ENCODE peak calls at places on chromosomes 3 and 15, in five cellular contexts. M, B, Z, O and Y are unnamed samples.

GRCh38 chr3:128489860-128490649 is 2.9 kb downstream of the GATA2 start:
- DNase-seq in M (peak; percentile 57), B (peak; percentile 95), Z (no peak), O (peak; percentile 39), Y (peak; percentile 20)

GRCh38 chr3:128089135-128089534 is 34.5 kb downstream of the RUVBL1 start:
- DNase-seq in M (no peak), B (no peak), Z (no peak), O (no peak), Y (no peak)

GRCh38 chr3:22157848-22158247 is 406.8 kb upstream of the ZNF385D start:
- DNase-seq in M (no peak), B (no peak), Z (no peak), O (no peak), Y (no peak)

GRCh38 chr15:55357774-55358173 is 38.8 kb downstream of the PIGB start:
- DNase-seq in M (no peak), B (no peak), Z (no peak), O (no peak), Y (no peak)

GRCh38 chr15:98889930-98890695 is 117.5 kb downstream of the PGPEP1L start:
- DNase-seq in M (peak; percentile 54), B (no peak), Z (no peak), O (no peak), Y (no peak)

GRCh38 chr3:8623741-8624140 is 20.9 kb downstream of the SSUH2 start:
- DNase-seq in M (no peak), B (no peak), Z (no peak), O (no peak), Y (no peak)

GRCh38 chr15:96495386-96495785 is 164.9 kb downstream of the NR2F2 start:
- DNase-seq in M (no peak), B (no peak), Z (no peak), O (no peak), Y (no peak)

GRCh38 chr3:160685144-160685766 is 8.3 kb downstream of the ARL14 start:
- DNase-seq in M (no peak), B (no peak), Z (no peak), O (no peak), Y (no peak)

DNA sequence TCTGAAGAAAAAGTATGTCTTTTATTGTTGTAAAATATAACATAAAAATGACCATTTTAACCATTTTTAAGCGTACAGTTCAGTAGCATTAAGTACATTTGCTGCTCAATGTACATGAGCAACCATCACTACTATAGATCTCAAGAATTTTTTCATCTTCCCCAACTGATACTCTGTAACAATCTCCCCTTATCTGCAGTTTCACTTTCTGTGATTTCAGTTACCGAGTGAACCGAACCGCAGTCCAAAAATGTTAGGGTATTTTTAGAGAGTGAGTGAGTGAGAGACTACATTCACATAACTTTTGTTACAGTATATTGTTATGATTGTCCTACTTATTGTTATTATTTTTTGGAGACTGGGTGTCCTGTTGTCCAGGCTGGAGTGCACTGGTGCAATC is 9.0 kb upstream of the SLC25A26 start:
- DNase-seq in M (no peak), B (no peak), Z (no peak), O (no peak), Y (no peak)
- TF ChIP-seq CTCF in M (no peak), B (no peak), Z (no peak), O (no peak), Y (no peak)

GRCh38 chr15:100905855-100906254 is 13.3 kb upstream of the LRRK1 start:
- DNase-seq in M (no peak), B (no peak), Z (no peak), O (no peak), Y (no peak)
- TF ChIP-seq CTCF in M (no peak), B (peak; percentile 13), Z (no peak), O (no peak), Y (no peak)

GRCh38 chr15:49715213-49715612 is 94.4 kb downstream of the DTWD1 start:
- DNase-seq in M (no peak), B (no peak), Z (no peak), O (no peak), Y (no peak)
- TF ChIP-seq CTCF in M (no peak), B (no peak), Z (no peak), O (no peak), Y (no peak)

GRCh38 chr3:87076951-87077350 is 86.0 kb upstream of the VGLL3 start:
- DNase-seq in M (peak; percentile 19), B (no peak), Z (no peak), O (no peak), Y (no peak)

GRCh38 chr3:87077354-87077753 is 86.4 kb upstream of the VGLL3 start:
- DNase-seq in M (no peak), B (no peak), Z (no peak), O (no peak), Y (no peak)

GRCh38 chr3:87084868-87085267 is 93.9 kb upstream of the VGLL3 start:
- DNase-seq in M (no peak), B (no peak), Z (no peak), O (no peak), Y (no peak)

GRCh38 chr3:87088366-87088983 is 97.5 kb upstream of the VGLL3 start:
- DNase-seq in M (no peak), B (no peak), Z (no peak), O (no peak), Y (no peak)

DNA sequence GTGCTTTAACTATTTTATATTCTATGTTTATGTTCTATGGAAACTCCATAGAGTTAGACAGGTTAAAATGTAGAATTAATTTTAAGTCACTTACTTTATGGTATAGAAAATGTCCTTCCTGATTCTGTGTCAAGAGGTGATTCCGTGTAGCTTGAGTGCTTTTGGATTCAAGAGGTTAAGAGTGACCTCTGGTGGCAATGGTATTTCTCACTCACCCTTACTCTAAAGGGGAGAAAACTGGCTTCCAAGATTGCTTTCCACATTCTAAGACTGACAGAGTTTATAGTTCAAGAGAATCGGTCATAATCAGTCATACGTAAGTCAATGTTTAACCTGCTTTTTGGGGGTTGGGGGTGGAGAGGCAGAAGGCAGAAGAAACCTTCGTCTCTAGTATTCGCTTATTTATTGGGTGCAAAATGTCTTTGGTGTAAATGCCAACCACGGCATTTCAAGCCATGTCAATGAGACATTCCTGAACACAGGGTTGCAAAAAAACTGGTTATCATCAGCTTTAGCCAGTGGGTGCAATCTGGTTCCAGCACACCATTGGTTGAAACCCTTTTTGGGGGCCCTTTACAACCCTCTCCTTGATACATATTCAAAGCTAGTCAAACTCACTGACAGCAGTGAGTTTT is 92.0 kb upstream of the VGLL3 start:
- DNase-seq in M (peak; percentile 80), B (peak; percentile 75), Z (no peak), O (no peak), Y (no peak)
- TF ChIP-seq CTCF in M (peak; percentile 75), B (peak; percentile 82), Z (peak; percentile 73), O (peak; percentile 57), Y (no peak)

DNA sequence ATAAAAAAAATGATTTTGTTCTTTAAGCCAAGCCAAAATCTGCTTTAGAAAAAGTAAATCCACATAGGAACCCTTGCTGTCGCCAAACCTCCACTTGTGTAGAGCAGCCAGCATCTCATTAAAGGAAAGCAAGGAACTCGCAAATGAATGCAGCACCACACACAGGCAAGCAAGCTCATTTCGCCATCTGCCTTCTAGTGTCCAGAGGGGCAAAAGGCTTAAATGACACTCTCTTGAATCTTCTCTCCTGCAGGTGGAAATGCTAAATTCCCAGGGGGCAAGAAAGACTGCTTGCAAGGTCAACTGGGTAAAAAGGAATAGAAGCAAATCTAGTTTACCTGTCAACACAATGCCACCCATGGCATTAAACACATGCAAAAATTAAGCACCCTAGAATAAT is 2.4 kb downstream of the MB21D2 start:
- DNase-seq in M (peak; percentile 59), B (peak; percentile 81), Z (no peak), O (no peak), Y (no peak)
- TF ChIP-seq CTCF in M (peak; percentile 39), B (peak; percentile 35), Z (peak; percentile 55), O (no peak), Y (no peak)

GRCh38 chr3:30924763-30925162 is 30.3 kb upstream of the GADL1 start:
- DNase-seq in M (no peak), B (no peak), Z (no peak), O (no peak), Y (no peak)

GRCh38 chr3:30914696-30915095 is 20.2 kb upstream of the GADL1 start:
- DNase-seq in M (no peak), B (no peak), Z (no peak), O (no peak), Y (no peak)

GRCh38 chr3:30915782-30916181 is 21.3 kb upstream of the GADL1 start:
- DNase-seq in M (no peak), B (no peak), Z (no peak), O (no peak), Y (no peak)

GRCh38 chr3:30919600-30919999 is 25.1 kb upstream of the GADL1 start:
- DNase-seq in M (no peak), B (no peak), Z (no peak), O (no peak), Y (no peak)
- TF ChIP-seq CTCF in M (no peak), B (no peak), Z (no peak), O (no peak), Y (no peak)

GRCh38 chr3:140497331-140497730 is 180.5 kb upstream of the TRIM42 start:
- DNase-seq in M (no peak), B (no peak), Z (no peak), O (no peak), Y (no peak)

GRCh38 chr3:140501770-140502364 is 176.0 kb upstream of the TRIM42 start:
- DNase-seq in M (no peak), B (no peak), Z (no peak), O (no peak), Y (no peak)

GRCh38 chr3:140500473-140500872 is 177.4 kb upstream of the TRIM42 start:
- DNase-seq in M (no peak), B (no peak), Z (no peak), O (no peak), Y (no peak)

GRCh38 chr3:140501054-140501769 is 176.7 kb upstream of the TRIM42 start:
- DNase-seq in M (peak; percentile 13), B (no peak), Z (peak; percentile 42), O (no peak), Y (no peak)

GRCh38 chr3:140499114-140499757 is 178.6 kb upstream of the TRIM42 start:
- DNase-seq in M (peak; percentile 45), B (peak; percentile 47), Z (no peak), O (no peak), Y (no peak)
- TF ChIP-seq CTCF in M (peak; percentile 62), B (peak; percentile 58), Z (peak; percentile 70), O (peak; percentile 21), Y (no peak)

GRCh38 chr3:48432411-48433371 is 2.8 kb upstream of the PLXNB1 start:
- DNase-seq in M (no peak), B (peak; percentile 76), Z (no peak), O (peak; percentile 41), Y (no peak)
- TF ChIP-seq CTCF in M (peak; percentile 3), B (peak; percentile 35), Z (peak; percentile 47), O (no peak), Y (no peak)

GRCh38 chr3:179653106-179653776 is 401 bp downstream of the USP13 start:
- DNase-seq in M (peak; percentile 85), B (peak; percentile 84), Z (no peak), O (peak; percentile 82), Y (peak; percentile 36)
- TF ChIP-seq CTCF in M (peak; percentile 32), B (no peak), Z (no peak), O (no peak), Y (no peak)

GRCh38 chr15:75639709-75640482 is at the start of gene IMP3:
- DNase-seq in M (peak; percentile 98), B (peak; percentile 99), Z (peak; percentile 76), O (peak; percentile 97), Y (peak; percentile 70)
- TF ChIP-seq CTCF in M (no peak), B (no peak), Z (no peak), O (no peak), Y (no peak)